ENCODE peak calls at places on chromosomes 13 and 19, in four cellular contexts. W, V, C and F are unnamed samples.

GRCh38 chr19:17495639-17496265 is 15.7 kb upstream of the PGLS start:
- DNase-seq in C (no peak), V (no peak), W (no peak), F (no peak)

GRCh38 chr13:73549717-73550116 is 490.9 kb downstream of the KLF5 start:
- DNase-seq in V (no peak), C (no peak), W (no peak), F (no peak)

GRCh38 chr19:18603255-18603957 is 3.2 kb downstream of the CRLF1 start:
- DNase-seq in W (no peak), V (peak; percentile 70), C (peak; percentile 71), F (no peak)

GRCh38 chr13:89380101-89380500 is 1708.9 kb downstream of the SLITRK5 start:
- DNase-seq in C (no peak), W (no peak), V (peak; percentile 35), F (no peak)

GRCh38 chr19:2266183-2266993 is 10.2 kb upstream of the JSRP1 start:
- DNase-seq in V (no peak), W (no peak), C (no peak), F (peak; percentile 75)

GRCh38 chr13:31044658-31045620 is 112.5 kb downstream of the TEX26 start:
- DNase-seq in C (no peak), V (peak; percentile 83), W (no peak), F (no peak)

GRCh38 chr19:39428309-39429112 is 7.2 kb downstream of the RPS16 start:
- DNase-seq in V (peak; percentile 97), C (peak; percentile 93), W (no peak), F (peak; percentile 96)

GRCh38 chr13:87536899-87537298 is 134.3 kb upstream of the SLITRK5 start:
- DNase-seq in V (no peak), W (no peak), C (no peak), F (no peak)

GRCh38 chr19:47124937-47125668 is 5.5 kb upstream of the SAE1 start:
- DNase-seq in W (no peak), V (peak; percentile 93), C (peak; percentile 69), F (peak; percentile 78)

GRCh38 chr19:1512671-1513491 is at the start of gene ADAMTSL5:
- DNase-seq in V (peak; percentile 54), C (peak; percentile 58), W (no peak), F (peak; percentile 28)

GRCh38 chr13:36323951-36324566 is 22.1 kb downstream of the SPART start:
- DNase-seq in C (no peak), W (no peak), V (peak; percentile 94), F (peak; percentile 52)

GRCh38 chr19:18340237-18340989 is at the start of gene PGPEP1:
- DNase-seq in C (peak; percentile 83), V (peak; percentile 80), W (no peak), F (peak; percentile 41)

GRCh38 chr13:100063333-100063732 is 25.6 kb upstream of the PCCA start:
- DNase-seq in C (no peak), V (no peak), W (no peak), F (peak; percentile 44)

GRCh38 chr13:95716231-95716630 is 39.3 kb downstream of the DNAJC3 start:
- DNase-seq in W (no peak), V (no peak), C (peak; percentile 35), F (no peak)

GRCh38 chr19:16677060-16677459 is 16.1 kb downstream of the TMEM38A start:
- DNase-seq in C (no peak), V (no peak), W (no peak), F (no peak)

GRCh38 chr19:46990998-46991676 is 28.5 kb upstream of the NPAS1 start:
- DNase-seq in C (peak; percentile 86), V (peak; percentile 88), W (peak; percentile 78), F (peak; percentile 81)

GRCh38 chr13:30791354-30791921 is 56.1 kb downstream of the ALOX5AP start:
- DNase-seq in W (no peak), V (no peak), C (no peak), F (peak; percentile 43)

GRCh38 chr13:73325351-73326214 is 266.8 kb downstream of the KLF5 start:
- DNase-seq in W (no peak), C (no peak), V (no peak), F (peak; percentile 5)

GRCh38 chr19:5905072-5905778 is 553 bp downstream of the VMAC start:
- DNase-seq in V (no peak), C (no peak), W (no peak), F (no peak)
- H3K27ac ChIP-seq in V (no peak overlapping the region), C (no peak overlapping the region), W (no peak overlapping the region), F (peak overlapping the region; percentile 45)

GRCh38 chr13:102325321-102325720 is 76.5 kb downstream of the FGF14 start:
- DNase-seq in C (no peak), W (no peak), V (no peak), F (no peak)

GRCh38 chr13:102322211-102322610 is 79.6 kb downstream of the FGF14 start:
- DNase-seq in W (no peak), C (no peak), V (no peak), F (no peak)

GRCh38 chr13:102326381-102327118 is 75.3 kb downstream of the FGF14 start:
- DNase-seq in V (no peak), C (no peak), W (no peak), F (no peak)

GRCh38 chr13:102323012-102323411 is 78.8 kb downstream of the FGF14 start:
- DNase-seq in V (no peak), C (no peak), W (no peak), F (no peak)

GRCh38 chr13:102323505-102323904 is 78.3 kb downstream of the FGF14 start:
- DNase-seq in V (no peak), C (no peak), W (no peak), F (no peak)
- H4K5ac ChIP-seq in V (no peak overlapping the region), C (no peak overlapping the region), W (no peak overlapping the region), F (no peak overlapping the region)

DNA sequence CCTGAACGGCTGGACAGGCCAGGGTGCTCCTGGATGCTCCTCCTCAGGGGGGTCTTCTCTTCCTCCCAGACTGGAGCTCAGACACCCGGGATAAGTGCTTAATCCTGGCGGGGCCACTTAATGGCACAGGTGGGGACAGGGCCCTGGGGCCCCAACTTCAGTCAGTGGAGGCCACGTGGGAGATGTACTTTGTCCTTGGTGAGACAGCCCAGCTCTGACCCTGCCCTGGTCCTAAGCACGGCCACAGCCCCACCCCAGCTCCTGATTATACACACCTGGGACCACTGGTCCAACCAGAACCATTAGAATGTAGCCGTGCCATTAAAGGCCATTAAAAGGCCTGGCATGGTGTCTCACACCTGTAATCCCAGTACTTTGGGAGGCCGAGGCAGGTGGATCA is 7.8 kb downstream of the PPP1R14A start:
- DNase-seq in W (no peak), V (no peak), C (no peak), F (no peak)
- H3K27ac ChIP-seq in W (no peak overlapping the region), V (no peak overlapping the region), C (no peak overlapping the region), F (no peak overlapping the region)

GRCh38 chr13:57557979-57558529 is 73.5 kb upstream of the PCDH17 start:
- DNase-seq in W (no peak), V (peak; percentile 69), C (no peak), F (no peak)
- H4K5ac ChIP-seq in W (no peak overlapping the region), V (no peak overlapping the region), C (no peak overlapping the region), F (no peak overlapping the region)

DNA sequence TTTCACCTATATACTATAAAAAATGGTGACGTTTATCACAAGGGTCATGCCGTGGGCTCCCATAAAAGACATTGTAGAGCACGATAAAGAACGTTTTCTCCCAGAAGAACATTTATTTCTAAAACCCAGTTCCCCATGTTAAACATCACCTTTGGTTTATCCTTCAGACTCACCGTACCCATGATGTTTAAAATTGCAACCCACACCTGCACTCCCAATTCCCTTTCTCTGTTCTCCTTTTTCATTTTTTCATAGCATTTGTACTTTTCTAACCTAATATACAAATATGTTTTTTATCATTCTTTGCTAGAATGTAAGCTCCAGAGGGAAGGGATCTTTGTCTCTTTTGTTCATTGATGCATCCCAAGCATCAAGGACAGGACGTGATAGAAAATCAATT is 2.0 kb downstream of the RCBTB2 start:
- DNase-seq in V (no peak), C (no peak), W (no peak), F (no peak)
- H3K27ac ChIP-seq in V (no peak overlapping the region), C (no peak overlapping the region), W (no peak overlapping the region), F (no peak overlapping the region)

DNA sequence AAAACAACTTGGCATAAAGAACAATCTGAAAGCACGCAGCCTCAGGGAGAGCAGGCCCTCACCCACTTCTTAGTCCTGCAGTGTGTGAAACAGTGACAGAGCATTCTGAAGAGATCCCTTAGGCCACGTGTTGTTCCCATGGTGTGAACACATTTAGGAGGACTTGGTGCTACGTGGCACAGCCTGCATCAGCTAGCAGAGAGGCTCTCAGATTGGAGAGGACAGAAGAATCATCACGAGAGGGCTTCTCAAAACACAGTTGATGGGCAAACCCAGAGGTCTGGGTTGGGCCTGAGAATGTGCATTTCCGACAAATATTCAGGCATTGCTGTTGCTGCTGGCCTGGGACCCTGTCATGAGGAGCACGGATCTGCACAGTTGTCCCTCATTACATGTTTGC is 26.1 kb upstream of the TFDP1 start:
- DNase-seq in V (no peak), C (peak; percentile 22), W (no peak), F (no peak)
- H4K5ac ChIP-seq in V (no peak overlapping the region), C (no peak overlapping the region), W (no peak overlapping the region), F (no peak overlapping the region)

DNA sequence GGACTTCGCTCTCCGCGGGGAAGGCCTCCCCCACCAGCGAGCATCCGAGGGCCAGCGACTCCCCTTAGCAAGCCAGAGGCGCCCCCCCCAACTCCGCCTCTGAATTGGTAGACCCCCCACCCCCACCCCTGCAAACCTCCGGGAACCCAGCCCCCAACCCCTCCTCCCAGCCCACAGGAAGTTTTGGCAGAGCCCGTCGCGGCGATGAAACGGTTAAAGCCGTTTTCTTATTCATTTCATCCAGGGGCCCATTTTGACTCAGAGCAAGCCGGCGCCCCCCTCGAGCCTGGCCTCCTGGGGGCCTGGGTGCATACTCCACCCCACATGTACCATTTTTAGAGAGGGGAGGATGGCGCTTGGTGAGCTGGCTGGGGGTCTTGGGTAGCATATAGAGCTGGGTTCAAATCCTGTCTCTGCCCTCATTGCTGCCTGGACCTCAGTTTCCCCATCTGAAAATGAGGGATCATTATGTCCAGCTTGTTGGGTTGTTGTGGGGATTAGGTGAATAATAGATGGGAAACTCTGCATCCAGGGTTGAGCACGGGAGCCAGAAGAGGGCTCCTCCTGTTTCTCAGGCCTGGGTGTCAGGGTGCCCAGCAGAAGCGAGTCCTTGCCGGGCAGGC is 7.9 kb upstream of the JUNB start:
- DNase-seq in C (no peak), V (no peak), W (no peak), F (no peak)
- H3K27ac ChIP-seq in C (no peak overlapping the region), V (peak overlapping the region; percentile 43), W (no peak overlapping the region), F (peak overlapping the region; percentile 85)

GRCh38 chr13:110240352-110240751 is 66.6 kb downstream of the COL4A1 start:
- DNase-seq in C (no peak), W (no peak), V (no peak), F (no peak)
- H4K5ac ChIP-seq in C (no peak overlapping the region), W (no peak overlapping the region), V (no peak overlapping the region), F (no peak overlapping the region)